ENCODE peak calls at places on chromosome 1, in nine cellular contexts. B is uterus, J is H1, N is IMR-90, F is transverse colon, T is ovary, K is heart left ventricle, V is spleen, D is body of pancreas. P is an unnamed sample. For H3K9me3, the result is how much of the 10 kb centered on the place peaks cover.

GRCh38 chr1:21911205-21912001 is 25.7 kb downstream of the HSPG2 start:
- DNase-seq in D (no peak), F (no peak), N (no peak), K (peak), V (no peak), B (peak), T (peak), J (no peak), P (no peak)

GRCh38 chr1:181178241-181178640 is 89.7 kb downstream of the IER5 start:
- DNase-seq in F (no peak), B (no peak), N (no peak), D (no peak), T (no peak), K (no peak), J (no peak), V (no peak), P (no peak)

GRCh38 chr1:8727809-8728213 is 89.6 kb downstream of the RERE start:
- DNase-seq in V (no peak), D (peak), T (no peak), J (no peak), F (no peak), K (peak), B (no peak), N (no peak), P (no peak)

GRCh38 chr1:158248771-158249170 is 5.5 kb upstream of the CD1A start:
- DNase-seq in D (no peak), F (no peak), N (no peak), T (no peak), V (no peak), J (no peak), B (no peak), K (no peak), P (no peak)

GRCh38 chr1:212816567-212817278 is 25.0 kb downstream of the TATDN3 start:
- DNase-seq in K (no peak), B (no peak), D (no peak), J (no peak), T (no peak), N (peak), V (no peak), F (no peak), P (no peak)

GRCh38 chr1:16614361-16615252 is 1.2 kb upstream of the NBPF1 start:
- DNase-seq in V (peak), D (peak), T (peak), B (no peak), N (no peak), K (peak), F (peak), J (peak), P (no peak)

GRCh38 chr1:192763756-192764155 is 45.1 kb upstream of the RGS2 start:
- DNase-seq in K (no peak), T (no peak), J (no peak), V (no peak), F (no peak), B (no peak), N (peak), D (no peak), P (no peak)

GRCh38 chr1:196271212-196271947 is 336.9 kb downstream of the KCNT2 start:
- DNase-seq in B (no peak), N (no peak), D (no peak), F (no peak), T (no peak), V (no peak), K (no peak), J (no peak), P (no peak)

GRCh38 chr1:50920409-50920808 is 39.7 kb downstream of the FAF1 start:
- DNase-seq in B (no peak), V (no peak), K (no peak), T (no peak), F (no peak), N (no peak), D (no peak), J (no peak), P (no peak)
- H3K9me3 ChIP-seq in B (under half), V (under half), K (under half), T (under half), F (under half), N (under half), D (under half), J (under half), P (under half)

GRCh38 chr1:58815069-58815679 is 31.3 kb upstream of the JUN start:
- DNase-seq in F (peak), T (peak), V (peak), K (peak), N (peak), B (peak), D (peak), J (peak), P (peak)
- TF ChIP-seq POLR2A in F (peak), T (no peak), V (peak), K (no peak), N (no peak), B (peak), D (peak), J (peak), P (no peak)

GRCh38 chr1:248597589-248597988 is at the start of gene OR2T10:
- DNase-seq in B (no peak), V (no peak), N (no peak), D (no peak), F (no peak), T (no peak), K (no peak), J (no peak), P (no peak)

GRCh38 chr1:248596615-248597014 is 885 bp downstream of the OR2T10 start:
- DNase-seq in J (no peak), K (no peak), T (no peak), D (no peak), F (no peak), N (no peak), V (no peak), B (no peak), P (no peak)

GRCh38 chr1:248599396-248599795 is 1.9 kb upstream of the OR2T10 start:
- DNase-seq in V (no peak), J (no peak), K (no peak), F (no peak), B (no peak), T (no peak), N (no peak), D (no peak), P (no peak)
- H3K9me3 ChIP-seq in V (under half), J (under half), K (under half), F (under half), B (under half), T (under half), N (under half), D (under half), P (under half)

DNA sequence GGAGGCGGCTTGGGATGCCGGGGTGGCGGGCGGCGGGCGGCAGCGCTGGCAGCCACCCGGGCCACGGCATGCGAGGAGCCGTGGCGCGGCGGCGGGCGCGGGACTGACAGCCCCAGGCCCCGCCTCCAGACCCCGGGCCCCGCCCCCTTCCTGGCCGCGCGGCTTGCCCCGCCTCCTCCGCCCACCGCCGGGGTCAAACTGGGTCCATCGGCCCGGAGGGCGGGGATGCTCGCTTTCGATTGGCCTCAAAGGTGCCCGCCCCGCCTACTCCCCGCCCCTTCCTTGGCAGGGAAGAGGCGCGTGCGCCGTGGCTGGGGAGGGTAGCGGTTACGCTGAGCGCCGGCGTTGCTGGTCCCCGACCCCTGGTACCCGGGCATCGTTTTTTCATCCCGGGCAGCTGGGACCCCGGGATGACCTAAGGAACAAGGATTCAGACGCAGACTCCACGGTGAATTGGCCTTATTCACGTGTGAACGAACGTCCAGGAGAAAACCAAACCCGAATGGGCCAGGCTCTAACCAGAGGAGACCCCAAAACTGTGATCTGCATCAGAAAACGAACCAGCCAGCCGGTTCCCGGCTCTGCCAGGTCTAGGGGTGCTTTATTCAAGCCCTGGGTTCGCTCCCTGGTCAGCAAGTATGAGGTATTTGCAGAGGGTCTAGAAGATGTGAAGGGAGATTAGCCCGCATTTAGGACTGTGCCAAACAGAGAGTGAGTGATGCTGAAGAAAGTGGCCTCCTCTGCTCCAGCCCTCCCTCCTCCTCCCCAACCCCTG is 117.2 kb upstream of the GUCA2B start:
- DNase-seq in J (peak), D (peak), B (peak), F (peak), V (peak), N (peak), K (peak), T (peak), P (peak)
- TF ChIP-seq POLR2A in J (no peak), D (peak), B (peak), F (peak), V (no peak), N (no peak), K (peak), T (no peak), P (peak)

P was measured in thyroid gland.